ENCODE peak calls at places on chromosomes 6 and 20, in five cellular contexts. S is breast epithelium, N is endothelial cell of umbilical vein, U is tibial nerve, B is testis. K is an unnamed sample. For H3K36me3, the result is how much of the 10 kb centered on the place peaks cover.

GRCh38 chr6:83359638-83360037 is 71.2 kb downstream of the ME1 start:
- DNase-seq in U (no peak), B (no peak), N (no peak), S (no peak), K (no peak)

GRCh38 chr6:23633986-23634385 is 492.0 kb upstream of the NRSN1 start:
- DNase-seq in N (no peak), U (no peak), S (no peak), B (no peak), K (no peak)

GRCh38 chr6:42239333-42239732 is 21.7 kb upstream of the MRPS10 start:
- DNase-seq in S (no peak), N (no peak), B (no peak), U (no peak), K (no peak)

GRCh38 chr6:63058601-63059000 is 152.7 kb upstream of the FKBP1C start:
- DNase-seq in B (no peak), S (no peak), U (no peak), N (no peak), K (no peak)

GRCh38 chr6:5930968-5931367 is 75.8 kb downstream of the NRN1 start:
- DNase-seq in S (no peak), N (no peak), U (no peak), B (no peak), K (no peak)

GRCh38 chr6:136945626-136946235 is 23.6 kb downstream of the SLC35D3 start:
- DNase-seq in S (no peak), B (no peak), N (no peak), U (no peak), K (no peak)

GRCh38 chr6:55101157-55101556 is 73.2 kb upstream of the HCRTR2 start:
- DNase-seq in S (no peak), N (no peak), B (no peak), U (no peak), K (no peak)

GRCh38 chr6:20028143-20028542 is 184.1 kb downstream of the MBOAT1 start:
- DNase-seq in B (no peak), S (no peak), U (no peak), N (no peak), K (no peak)

GRCh38 chr20:10023911-10024310 is 10.9 kb upstream of the ANKEF1 start:
- DNase-seq in U (no peak), S (no peak), N (no peak), B (no peak), K (no peak)

GRCh38 chr6:139762587-139763031 is 388.2 kb upstream of the CITED2 start:
- DNase-seq in U (no peak), S (no peak), N (no peak), B (no peak), K (no peak)

GRCh38 chr6:166997768-166998255 is 1.4 kb upstream of the CEP43 start:
- DNase-seq in S (peak), N (peak), U (no peak), B (peak), K (peak)

GRCh38 chr6:24683297-24684296 is 16.7 kb downstream of the ACOT13 start:
- DNase-seq in B (no peak), N (no peak), U (no peak), S (no peak), K (no peak)

GRCh38 chr6:143940011-143940597 is 68.0 kb downstream of the PLAGL1 start:
- DNase-seq in N (peak), S (no peak), U (peak), B (peak), K (peak)

GRCh38 chr20:18225652-18226051 is 62.7 kb upstream of the ZNF133 start:
- DNase-seq in U (no peak), S (no peak), B (no peak), N (peak), K (no peak)

GRCh38 chr6:53979468-53980067 is 131.7 kb upstream of the MLIP start:
- DNase-seq in U (peak), S (no peak), N (peak), B (peak), K (peak)

GRCh38 chr6:77467038-77467437 is 3.7 kb upstream of the HTR1B start:
- DNase-seq in N (no peak), B (peak), S (no peak), U (no peak), K (no peak)

GRCh38 chr6:158460602-158461092 is 99.2 kb upstream of the TMEM181 start:
- DNase-seq in U (no peak), N (peak), B (no peak), S (no peak), K (no peak)

GRCh38 chr6:125868252-125868651 is 77.5 kb downstream of the NCOA7 start:
- DNase-seq in N (no peak), U (no peak), S (no peak), B (no peak), K (no peak)

GRCh38 chr20:47749367-47749766 is 35.9 kb downstream of the SULF2 start:
- DNase-seq in U (peak), S (no peak), B (peak), N (no peak), K (no peak)

GRCh38 chr6:6629416-6629815 is 40.9 kb downstream of the LY86 start:
- DNase-seq in N (peak), U (no peak), S (no peak), B (no peak), K (no peak)

GRCh38 chr20:36606171-36607116 is 865 bp downstream of the RAB5IF start:
- DNase-seq in S (no peak), B (no peak), N (peak), U (no peak), K (no peak)

GRCh38 chr20:7836076-7836475 is 104.2 kb downstream of the HAO1 start:
- DNase-seq in B (no peak), S (no peak), U (no peak), N (no peak), K (no peak)

GRCh38 chr20:44034965-44035635 is 120.4 kb downstream of the TOX2 start:
- DNase-seq in U (no peak), B (no peak), S (no peak), N (no peak), K (peak)

GRCh38 chr6:152087096-152087495 is 279.6 kb downstream of the ESR1 start:
- DNase-seq in U (no peak), B (no peak), S (no peak), N (no peak), K (no peak)

GRCh38 chr20:2799688-2800589 is 488 bp downstream of the CPXM1 start:
- DNase-seq in N (peak), S (no peak), B (no peak), U (no peak), K (no peak)

GRCh38 chr20:59663513-59663890 is 59.2 kb downstream of the PHACTR3 start:
- DNase-seq in U (no peak), B (no peak), N (no peak), S (no peak), K (no peak)

GRCh38 chr6:121886223-121886830 is 450.9 kb downstream of the GJA1 start:
- DNase-seq in U (peak), N (no peak), B (no peak), S (no peak), K (no peak)

GRCh38 chr6:4280721-4281120 is 145.3 kb upstream of the ECI2 start:
- DNase-seq in S (no peak), U (no peak), B (no peak), N (peak), K (no peak)
- H3K36me3 ChIP-seq in S (under half), U (under half), B (under half), N (under half), K (under half)

GRCh38 chr6:75601608-75602163 is at the start of gene SENP6:
- DNase-seq in U (peak), B (peak), N (peak), S (peak), K (peak)
- TF ChIP-seq POLR2A in U (peak), B (no peak), N (peak), S (peak), K (peak)

GRCh38 chr6:33719326-33719987 is 8.0 kb upstream of the UQCC2 start:
- DNase-seq in N (no peak), U (no peak), B (no peak), S (no peak), K (no peak)

GRCh38 chr6:33716890-33717632 is 5.6 kb upstream of the UQCC2 start:
- DNase-seq in B (no peak), S (no peak), U (no peak), N (no peak), K (no peak)

GRCh38 chr6:33720998-33721397 is 9.5 kb upstream of the UQCC2 start:
- DNase-seq in S (no peak), B (no peak), U (no peak), N (no peak), K (no peak)

GRCh38 chr6:33717857-33718552 is 6.5 kb upstream of the UQCC2 start:
- DNase-seq in N (no peak), S (no peak), B (peak), U (no peak), K (no peak)

GRCh38 chr6:33718713-33719112 is 7.2 kb upstream of the UQCC2 start:
- DNase-seq in S (no peak), B (no peak), U (no peak), N (no peak), K (no peak)
- H3K27ac ChIP-seq in S (peak), B (no peak), U (no peak), N (no peak), K (no peak)

GRCh38 chr20:41171736-41172295 is 34.5 kb downstream of the PLCG1 start:
- DNase-seq in U (no peak), N (no peak), S (peak), B (peak), K (no peak)
- H3K36me3 ChIP-seq in U (half or more), N (under half), S (under half), B (under half), K (half or more)

GRCh38 chr6:44127186-44128019 is at the start of the genes MRPL14 and TMEM63B:
- DNase-seq in U (peak), S (peak), B (peak), N (peak), K (peak)

GRCh38 chr6:44123544-44123943 is 3.7 kb downstream of the MRPL14 start:
- DNase-seq in S (no peak), N (no peak), U (no peak), B (no peak), K (no peak)

GRCh38 chr6:44128020-44128917 is 915 bp downstream of the TMEM63B start:
- DNase-seq in B (peak), U (peak), N (peak), S (peak), K (peak)

GRCh38 chr6:44129841-44130322 is 2.5 kb downstream of the TMEM63B start:
- DNase-seq in B (peak), U (no peak), S (no peak), N (no peak), K (no peak)

DNA sequence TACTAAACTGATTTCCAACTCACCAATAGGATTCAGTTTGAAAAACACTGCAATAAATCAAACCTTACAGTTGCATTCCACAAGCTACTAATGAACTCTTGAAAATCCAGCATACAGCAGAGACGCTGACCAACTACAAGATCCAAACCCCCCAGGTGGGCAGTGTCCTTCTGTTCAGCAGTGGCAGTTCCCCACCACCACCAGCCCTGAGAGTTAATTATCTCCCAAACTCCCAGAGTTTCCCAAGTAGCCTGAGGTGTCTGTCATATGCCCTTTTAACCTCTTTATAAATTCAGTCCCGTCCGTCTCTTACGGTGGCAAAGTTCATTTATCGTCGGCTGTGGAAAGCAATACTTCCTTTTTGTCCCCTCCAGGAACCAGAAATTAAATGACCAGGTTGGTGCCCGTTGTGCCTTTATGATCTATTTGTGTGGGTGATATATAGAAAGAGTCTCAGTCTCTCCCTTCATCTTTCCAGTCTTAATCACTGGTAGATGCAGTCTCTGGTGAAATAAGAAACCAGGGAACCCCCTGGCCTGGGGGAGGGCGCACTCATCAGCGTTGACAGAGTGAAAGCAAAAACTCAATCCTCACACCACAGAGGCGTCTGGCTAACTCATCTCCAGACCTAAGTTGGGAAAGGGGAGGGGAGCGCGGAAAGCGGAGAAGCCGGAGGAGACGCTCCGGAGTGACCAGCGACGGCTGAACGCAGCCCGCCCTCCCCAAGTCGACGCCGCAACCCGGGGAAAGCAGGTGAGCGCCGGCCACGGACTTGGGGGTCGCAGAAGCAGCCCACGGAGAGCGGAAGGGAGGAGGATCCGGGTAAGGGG is 717 bp downstream of the MRPL14 start:
- DNase-seq in U (peak), S (no peak), B (peak), N (peak), K (peak)
- TF ChIP-seq POLR2A in U (no peak), S (no peak), B (no peak), N (no peak), K (peak)

DNA sequence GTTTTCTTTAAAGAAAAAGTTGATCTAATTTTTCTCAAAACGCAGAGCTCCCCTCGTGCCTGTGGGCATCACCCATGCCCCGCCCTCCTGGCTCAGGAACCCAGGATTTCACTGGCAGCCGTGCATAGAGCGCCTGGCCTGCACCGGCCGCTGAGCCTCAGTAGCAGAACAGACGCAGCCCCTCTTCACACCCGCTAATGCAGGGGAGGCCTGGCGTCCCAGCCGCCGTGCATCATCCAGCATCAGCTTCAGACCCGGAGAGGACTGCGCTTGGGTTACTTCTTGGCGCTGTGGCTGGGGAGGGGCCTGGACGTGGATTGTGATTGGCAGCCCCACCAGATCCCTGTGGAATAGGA is 18.1 kb downstream of the RBM38 start:
- DNase-seq in N (no peak), B (no peak), U (no peak), S (no peak), K (no peak)
- H3K27ac ChIP-seq in N (no peak), B (no peak), U (no peak), S (no peak), K (no peak)

GRCh38 chr6:31640612-31641011 is 11.8 kb downstream of the BAG6 start:
- DNase-seq in N (no peak), S (no peak), B (no peak), U (no peak), K (no peak)
- H3K36me3 ChIP-seq in N (under half), S (under half), B (under half), U (half or more), K (half or more)